ENCODE peak calls at places on chromosomes 4 and X, in six cellular contexts. One of them, this sample, is unnamed.

GRCh38 chr4:125317526-125317880 is 2.7 kb downstream of the FAT4 start:
- DNase-seq in heart left ventricle: peak; percentile 66
- DNase-seq in HFF-Myc: no peak
- DNase-seq in Calu3: no peak
- DNase-seq in astrocyte of the spinal cord: peak; percentile 53
- DNase-seq in pancreas: no peak
- DNase-seq in this sample: no peak

GRCh38 chrX:40683245-40683644 is 35.9 kb upstream of the CXorf38 start:
- DNase-seq in heart left ventricle: no peak
- DNase-seq in HFF-Myc: no peak
- DNase-seq in Calu3: no peak
- DNase-seq in astrocyte of the spinal cord: no peak
- DNase-seq in pancreas: no peak
- DNase-seq in this sample: no peak

GRCh38 chr4:173381610-173382009 is 10.9 kb downstream of the SAP30 start:
- DNase-seq in heart left ventricle: no peak
- DNase-seq in HFF-Myc: no peak
- DNase-seq in Calu3: no peak
- DNase-seq in astrocyte of the spinal cord: no peak
- DNase-seq in pancreas: no peak
- DNase-seq in this sample: no peak

GRCh38 chr4:102501176-102501634 is at the start of gene NFKB1:
- DNase-seq in heart left ventricle: peak; percentile 84
- DNase-seq in HFF-Myc: no peak
- DNase-seq in Calu3: peak; percentile 54
- DNase-seq in astrocyte of the spinal cord: peak; percentile 71
- DNase-seq in pancreas: peak; percentile 74
- DNase-seq in this sample: peak; percentile 63

GRCh38 chr4:187687701-187688100 is 307.9 kb upstream of the ZFP42 start:
- DNase-seq in heart left ventricle: no peak
- DNase-seq in HFF-Myc: no peak
- DNase-seq in Calu3: no peak
- DNase-seq in astrocyte of the spinal cord: no peak
- DNase-seq in pancreas: no peak
- DNase-seq in this sample: no peak

GRCh38 chr4:38084984-38085383 is 124.8 kb downstream of the PTTG2 start:
- DNase-seq in heart left ventricle: no peak
- DNase-seq in HFF-Myc: no peak
- DNase-seq in Calu3: no peak
- DNase-seq in astrocyte of the spinal cord: no peak
- DNase-seq in pancreas: no peak
- DNase-seq in this sample: no peak

GRCh38 chr4:41569957-41570356 is 32.0 kb downstream of the LIMCH1 start:
- DNase-seq in heart left ventricle: no peak
- DNase-seq in HFF-Myc: no peak
- DNase-seq in Calu3: no peak
- DNase-seq in astrocyte of the spinal cord: no peak
- DNase-seq in pancreas: no peak
- DNase-seq in this sample: peak; percentile 4

GRCh38 chr4:107866726-107867125 is 42.0 kb downstream of the SGMS2 start:
- DNase-seq in heart left ventricle: no peak
- DNase-seq in HFF-Myc: no peak
- DNase-seq in Calu3: no peak
- DNase-seq in astrocyte of the spinal cord: no peak
- DNase-seq in pancreas: no peak
- DNase-seq in this sample: no peak

GRCh38 chr4:93334003-93334402 is 494.6 kb upstream of the ATOH1 start:
- DNase-seq in heart left ventricle: no peak
- DNase-seq in HFF-Myc: no peak
- DNase-seq in Calu3: no peak
- DNase-seq in astrocyte of the spinal cord: no peak
- DNase-seq in pancreas: no peak
- DNase-seq in this sample: no peak

GRCh38 chrX:2447484-2447883 is 53.3 kb downstream of the DHRSX start:
- DNase-seq in heart left ventricle: no peak
- DNase-seq in HFF-Myc: no peak
- DNase-seq in Calu3: no peak
- DNase-seq in astrocyte of the spinal cord: no peak
- DNase-seq in pancreas: no peak
- DNase-seq in this sample: no peak

GRCh38 chrX:108447303-108447702 is 7.7 kb downstream of the COL4A5 start:
- DNase-seq in heart left ventricle: no peak
- DNase-seq in HFF-Myc: no peak
- DNase-seq in Calu3: no peak
- DNase-seq in astrocyte of the spinal cord: no peak
- DNase-seq in pancreas: no peak
- DNase-seq in this sample: no peak

GRCh38 chrX:107542500-107542899 is 85.8 kb upstream of the PRPS1 start:
- DNase-seq in heart left ventricle: no peak
- DNase-seq in HFF-Myc: no peak
- DNase-seq in Calu3: peak; percentile 54
- DNase-seq in astrocyte of the spinal cord: peak; percentile 27
- DNase-seq in pancreas: no peak
- DNase-seq in this sample: no peak

GRCh38 chr4:87853108-87853507 is 20.3 kb downstream of the MEPE start:
- DNase-seq in heart left ventricle: no peak
- DNase-seq in HFF-Myc: no peak
- DNase-seq in Calu3: no peak
- DNase-seq in astrocyte of the spinal cord: peak; percentile 75
- DNase-seq in pancreas: no peak
- DNase-seq in this sample: peak; percentile 48

GRCh38 chr4:107060388-107060787 is 24.3 kb upstream of the DKK2 start:
- DNase-seq in heart left ventricle: no peak
- DNase-seq in HFF-Myc: no peak
- DNase-seq in Calu3: no peak
- DNase-seq in astrocyte of the spinal cord: no peak
- DNase-seq in pancreas: no peak
- DNase-seq in this sample: peak; percentile 30

GRCh38 chrX:104318330-104319009 is 63.7 kb upstream of the ESX1 start:
- DNase-seq in heart left ventricle: no peak
- DNase-seq in HFF-Myc: no peak
- DNase-seq in Calu3: peak; percentile 63
- DNase-seq in astrocyte of the spinal cord: peak; percentile 56
- DNase-seq in pancreas: peak; percentile 27
- DNase-seq in this sample: peak; percentile 35

GRCh38 chr4:172153694-172154093 is 340.5 kb downstream of the GALNTL6 start:
- DNase-seq in heart left ventricle: no peak
- DNase-seq in HFF-Myc: no peak
- DNase-seq in Calu3: no peak
- DNase-seq in astrocyte of the spinal cord: no peak
- DNase-seq in pancreas: no peak
- DNase-seq in this sample: no peak

GRCh38 chr4:99816611-99817309 is at the start of gene DAPP1:
- DNase-seq in heart left ventricle: peak; percentile 60
- DNase-seq in HFF-Myc: no peak
- DNase-seq in Calu3: peak; percentile 73
- DNase-seq in astrocyte of the spinal cord: no peak
- DNase-seq in pancreas: peak; percentile 33
- DNase-seq in this sample: no peak

GRCh38 chr4:147103403-147103946 is 157.8 kb upstream of the TTC29 start:
- DNase-seq in heart left ventricle: no peak
- DNase-seq in HFF-Myc: no peak
- DNase-seq in Calu3: no peak
- DNase-seq in astrocyte of the spinal cord: peak; percentile 97
- DNase-seq in pancreas: no peak
- DNase-seq in this sample: peak; percentile 96

GRCh38 chr4:6974138-6974848 is 64.7 kb downstream of the TBC1D14 start:
- DNase-seq in heart left ventricle: peak; percentile 79
- DNase-seq in HFF-Myc: peak; percentile 80
- DNase-seq in Calu3: peak; percentile 78
- DNase-seq in astrocyte of the spinal cord: peak; percentile 85
- DNase-seq in pancreas: peak; percentile 66
- DNase-seq in this sample: peak; percentile 75

GRCh38 chrX:17697191-17697590 is 40.1 kb upstream of the SCML1 start:
- DNase-seq in heart left ventricle: no peak
- DNase-seq in HFF-Myc: no peak
- DNase-seq in Calu3: no peak
- DNase-seq in astrocyte of the spinal cord: no peak
- DNase-seq in pancreas: no peak
- DNase-seq in this sample: peak; percentile 22

GRCh38 chr4:78706302-78706701 is 69.8 kb upstream of the BMP2K start:
- DNase-seq in heart left ventricle: no peak
- DNase-seq in HFF-Myc: no peak
- DNase-seq in Calu3: peak; percentile 3
- DNase-seq in astrocyte of the spinal cord: no peak
- DNase-seq in pancreas: no peak
- DNase-seq in this sample: no peak

GRCh38 chrX:413322-414201 is 26.9 kb upstream of the PPP2R3B start:
- DNase-seq in heart left ventricle: peak; percentile 78
- DNase-seq in HFF-Myc: no peak
- DNase-seq in Calu3: no peak
- DNase-seq in astrocyte of the spinal cord: peak; percentile 50
- DNase-seq in pancreas: no peak
- DNase-seq in this sample: peak; percentile 36

GRCh38 chr4:80322716-80323115 is 12.8 kb upstream of the CFAP299 start:
- DNase-seq in heart left ventricle: no peak
- DNase-seq in HFF-Myc: no peak
- DNase-seq in Calu3: peak; percentile 24
- DNase-seq in astrocyte of the spinal cord: peak; percentile 59
- DNase-seq in pancreas: no peak
- DNase-seq in this sample: peak; percentile 63

GRCh38 chrX:14873676-14874049 is 442 bp downstream of the MOSPD2 start:
- DNase-seq in heart left ventricle: no peak
- DNase-seq in HFF-Myc: no peak
- DNase-seq in Calu3: no peak
- DNase-seq in astrocyte of the spinal cord: peak; percentile 1
- DNase-seq in pancreas: no peak
- DNase-seq in this sample: no peak

GRCh38 chr4:38672247-38673071 is 8.5 kb downstream of the KLF3 start:
- DNase-seq in heart left ventricle: no peak
- DNase-seq in HFF-Myc: no peak
- DNase-seq in Calu3: no peak
- DNase-seq in astrocyte of the spinal cord: no peak
- DNase-seq in pancreas: no peak
- DNase-seq in this sample: no peak

GRCh38 chrX:126164689-126165400 is 1.2 kb downstream of the DCAF12L2 start:
- DNase-seq in heart left ventricle: peak; percentile 40
- DNase-seq in HFF-Myc: no peak
- DNase-seq in Calu3: no peak
- DNase-seq in astrocyte of the spinal cord: no peak
- DNase-seq in pancreas: no peak
- DNase-seq in this sample: no peak

GRCh38 chr4:70269674-70270073 is 27.3 kb downstream of the CSN3 start:
- DNase-seq in heart left ventricle: no peak
- DNase-seq in HFF-Myc: no peak
- DNase-seq in Calu3: no peak
- DNase-seq in astrocyte of the spinal cord: no peak
- DNase-seq in pancreas: no peak
- DNase-seq in this sample: no peak

GRCh38 chr4:138707746-138708145 is 307.8 kb upstream of the NOCT start:
- DNase-seq in heart left ventricle: no peak
- DNase-seq in HFF-Myc: no peak
- DNase-seq in Calu3: no peak
- DNase-seq in astrocyte of the spinal cord: no peak
- DNase-seq in pancreas: no peak
- DNase-seq in this sample: no peak

GRCh38 chr4:88002786-88003185 is 4.6 kb upstream of the PKD2 start:
- DNase-seq in heart left ventricle: no peak
- DNase-seq in HFF-Myc: no peak
- DNase-seq in Calu3: no peak
- DNase-seq in astrocyte of the spinal cord: peak; percentile 17
- DNase-seq in pancreas: no peak
- DNase-seq in this sample: peak; percentile 71

DNA sequence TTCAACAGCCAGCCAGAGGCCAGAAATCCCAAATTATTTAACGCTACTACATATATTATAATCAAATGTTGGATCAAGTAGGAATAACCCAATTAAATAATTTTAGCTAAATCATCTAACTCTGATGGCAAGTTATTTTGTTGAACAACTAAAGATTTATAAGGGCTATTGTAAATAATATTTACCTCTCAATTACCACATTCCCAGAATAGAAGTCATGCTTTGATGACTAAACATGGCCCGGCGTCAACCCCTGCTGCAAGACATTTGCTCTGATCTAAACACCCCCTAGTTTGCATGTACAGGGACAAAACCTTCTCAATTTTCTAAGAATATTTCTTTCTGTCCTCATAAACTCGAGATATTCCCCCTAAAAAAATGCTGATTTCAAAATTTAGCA is 14.2 kb downstream of the VEGFC start:
- DNase-seq in heart left ventricle: no peak
- DNase-seq in HFF-Myc: no peak
- DNase-seq in Calu3: no peak
- DNase-seq in astrocyte of the spinal cord: peak; percentile 80
- DNase-seq in pancreas: no peak
- DNase-seq in this sample: peak; percentile 58
- TF ChIP-seq CTCF in heart left ventricle: no peak
- TF ChIP-seq CTCF in HFF-Myc: no peak
- TF ChIP-seq CTCF in Calu3: no peak
- TF ChIP-seq CTCF in astrocyte of the spinal cord: no peak
- TF ChIP-seq CTCF in pancreas: no peak
- TF ChIP-seq CTCF in this sample: no peak

GRCh38 chr4:109702950-109703663 is at the start of gene CASP6:
- DNase-seq in heart left ventricle: peak; percentile 93
- DNase-seq in HFF-Myc: no peak
- DNase-seq in Calu3: peak; percentile 75
- DNase-seq in astrocyte of the spinal cord: peak; percentile 76
- DNase-seq in pancreas: peak; percentile 91
- DNase-seq in this sample: peak; percentile 63
- TF ChIP-seq CTCF in heart left ventricle: peak; percentile 60
- TF ChIP-seq CTCF in HFF-Myc: peak; percentile 65
- TF ChIP-seq CTCF in Calu3: peak; percentile 54
- TF ChIP-seq CTCF in astrocyte of the spinal cord: peak; percentile 72
- TF ChIP-seq CTCF in pancreas: peak; percentile 53
- TF ChIP-seq CTCF in this sample: peak; percentile 87

DNA sequence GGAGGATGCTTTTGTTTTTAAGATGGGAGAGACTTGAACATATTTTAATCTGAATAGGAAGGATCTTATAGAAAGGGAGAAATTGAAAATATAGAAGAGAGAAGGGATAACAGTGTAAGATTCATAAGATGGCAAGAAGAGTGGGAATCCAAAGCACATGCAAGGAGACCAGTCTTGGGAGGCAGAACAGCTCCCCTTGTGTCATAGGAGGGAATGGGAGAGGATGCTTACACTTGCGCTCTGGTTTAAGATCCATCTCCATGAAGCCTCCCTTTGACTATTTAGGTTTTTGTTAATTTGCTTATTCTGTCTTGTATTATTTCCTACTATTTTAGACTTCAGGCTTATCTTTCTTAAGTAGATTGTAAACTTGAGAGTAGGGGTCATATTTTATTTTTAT is 42.7 kb downstream of the KIF4A start:
- DNase-seq in heart left ventricle: no peak
- DNase-seq in HFF-Myc: no peak
- DNase-seq in Calu3: no peak
- DNase-seq in astrocyte of the spinal cord: no peak
- DNase-seq in pancreas: no peak
- DNase-seq in this sample: peak; percentile 0
- TF ChIP-seq CTCF in heart left ventricle: no peak
- TF ChIP-seq CTCF in HFF-Myc: peak; percentile 14
- TF ChIP-seq CTCF in Calu3: no peak
- TF ChIP-seq CTCF in astrocyte of the spinal cord: peak; percentile 19
- TF ChIP-seq CTCF in pancreas: no peak
- TF ChIP-seq CTCF in this sample: no peak

DNA sequence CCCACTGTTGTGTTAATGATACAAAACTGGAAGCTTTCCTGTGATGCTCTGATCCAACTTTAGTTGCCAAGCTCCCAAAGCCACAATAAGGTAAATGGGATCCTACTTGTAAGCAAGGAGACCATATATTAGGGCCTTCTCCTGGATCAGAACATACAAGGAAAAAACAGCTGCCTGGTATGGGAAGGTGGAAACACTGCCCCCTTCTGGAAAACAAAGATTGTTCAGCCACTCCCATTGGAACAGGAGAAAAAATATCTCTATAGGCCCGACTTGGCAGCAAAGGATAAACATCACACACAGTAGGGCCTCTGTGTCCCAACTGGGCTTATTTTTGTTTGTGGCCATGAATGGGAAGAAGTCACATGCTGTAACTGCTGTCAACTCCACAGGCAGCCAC is 166.5 kb downstream of the TBX22 start:
- DNase-seq in heart left ventricle: no peak
- DNase-seq in HFF-Myc: no peak
- DNase-seq in Calu3: no peak
- DNase-seq in astrocyte of the spinal cord: no peak
- DNase-seq in pancreas: no peak
- DNase-seq in this sample: no peak
- TF ChIP-seq CTCF in heart left ventricle: no peak
- TF ChIP-seq CTCF in HFF-Myc: no peak
- TF ChIP-seq CTCF in Calu3: no peak
- TF ChIP-seq CTCF in astrocyte of the spinal cord: no peak
- TF ChIP-seq CTCF in pancreas: no peak
- TF ChIP-seq CTCF in this sample: no peak